ENCODE peak calls at places on chromosome 3, in nine cellular contexts. A, X, S, T, F, M, D, K and J are unnamed samples.

GRCh38 chr3:185134532-185134931 is 18.3 kb downstream of the C3orf70 start:
- DNase-seq in A (no peak), X (no peak), S (no peak), T (no peak), F (no peak), M (no peak), D (no peak), K (no peak), J (no peak)

GRCh38 chr3:69239063-69239462 is 116.7 kb upstream of the LMOD3 start:
- DNase-seq in A (no peak), X (no peak), S (no peak), T (no peak), F (no peak), M (no peak), D (no peak), K (no peak), J (no peak)

GRCh38 chr3:49410844-49411549 is 779 bp downstream of the RHOA start:
- DNase-seq in A (no peak), X (peak; percentile 42), S (no peak), T (no peak), F (no peak), M (no peak), D (no peak), K (no peak), J (no peak)

GRCh38 chr3:160809453-160809852 is 53.4 kb downstream of the PPM1L start:
- DNase-seq in A (no peak), X (no peak), S (no peak), T (no peak), F (no peak), M (no peak), D (no peak), K (no peak), J (no peak)

GRCh38 chr3:195070321-195070720 is 200.6 kb downstream of the XXYLT1 start:
- DNase-seq in A (no peak), X (no peak), S (no peak), T (no peak), F (peak; percentile 1), M (no peak), D (no peak), K (no peak), J (no peak)

GRCh38 chr3:82561759-82562158 is 800.3 kb upstream of the GBE1 start:
- DNase-seq in A (no peak), X (no peak), S (no peak), T (no peak), F (no peak), M (no peak), D (no peak), K (no peak), J (no peak)

GRCh38 chr3:29597376-29598008 is 316.6 kb downstream of the RBMS3 start:
- DNase-seq in A (no peak), X (peak; percentile 4), S (no peak), T (no peak), F (no peak), M (no peak), D (no peak), K (no peak), J (no peak)

GRCh38 chr3:169264711-169265110 is 398.8 kb downstream of the MECOM start:
- DNase-seq in A (no peak), X (no peak), S (peak; percentile 15), T (no peak), F (peak; percentile 37), M (no peak), D (peak; percentile 60), K (peak; percentile 61), J (no peak)

GRCh38 chr3:157176108-157176507 is 16.2 kb upstream of the CCNL1 start:
- DNase-seq in A (no peak), X (no peak), S (no peak), T (no peak), F (no peak), M (no peak), D (no peak), K (no peak), J (no peak)

GRCh38 chr3:134427400-134428111 is 53.3 kb upstream of the AMOTL2 start:
- DNase-seq in A (no peak), X (peak; percentile 99), S (peak; percentile 89), T (no peak), F (no peak), M (no peak), D (no peak), K (no peak), J (no peak)

GRCh38 chr3:171000281-171000680 is 26.2 kb downstream of the SLC2A2 start:
- DNase-seq in A (no peak), X (no peak), S (no peak), T (no peak), F (no peak), M (no peak), D (no peak), K (no peak), J (no peak)

GRCh38 chr3:64048631-64049061 is 25.4 kb upstream of the PSMD6 start:
- DNase-seq in A (no peak), X (no peak), S (no peak), T (no peak), F (no peak), M (no peak), D (no peak), K (no peak), J (no peak)

GRCh38 chr3:105402287-105402801 is 35.6 kb downstream of the ALCAM start:
- DNase-seq in A (no peak), X (peak; percentile 37), S (no peak), T (no peak), F (no peak), M (no peak), D (no peak), K (no peak), J (no peak)

GRCh38 chr3:141052570-141053069 is 1.5 kb downstream of the SPSB4 start:
- DNase-seq in A (no peak), X (no peak), S (no peak), T (no peak), F (no peak), M (no peak), D (peak; percentile 41), K (peak; percentile 47), J (no peak)

GRCh38 chr3:72444642-72445223 is 403.5 kb downstream of the SHQ1 start:
- DNase-seq in A (no peak), X (no peak), S (no peak), T (no peak), F (no peak), M (peak; percentile 37), D (no peak), K (no peak), J (no peak)

GRCh38 chr3:127961963-127962362 is 46.9 kb downstream of the KBTBD12 start:
- DNase-seq in A (no peak), X (peak; percentile 4), S (no peak), T (no peak), F (no peak), M (no peak), D (no peak), K (no peak), J (no peak)

GRCh38 chr3:64267774-64268604 is 42.7 kb upstream of the PRICKLE2 start:
- DNase-seq in A (peak; percentile 60), X (peak; percentile 43), S (no peak), T (no peak), F (peak; percentile 16), M (no peak), D (peak; percentile 78), K (no peak), J (no peak)

GRCh38 chr3:58237940-58238681 is 519 bp downstream of the ABHD6 start:
- DNase-seq in A (peak; percentile 69), X (peak; percentile 39), S (no peak), T (peak; percentile 32), F (peak; percentile 78), M (peak; percentile 46), D (peak; percentile 61), K (no peak), J (no peak)

GRCh38 chr3:189512039-189512438 is 119.2 kb upstream of the TP63 start:
- DNase-seq in A (no peak), X (no peak), S (no peak), T (no peak), F (no peak), M (peak; percentile 65), D (no peak), K (no peak), J (no peak)

GRCh38 chr3:45852828-45853227 is 10.9 kb upstream of the LZTFL1 start:
- DNase-seq in A (no peak), X (no peak), S (no peak), T (no peak), F (no peak), M (peak; percentile 80), D (no peak), K (no peak), J (no peak)

GRCh38 chr3:149077638-149078037 is 8.7 kb downstream of the HLTF start:
- DNase-seq in A (no peak), X (no peak), S (no peak), T (no peak), F (no peak), M (no peak), D (no peak), K (no peak), J (no peak)

GRCh38 chr3:9136746-9137434 is 112.6 kb downstream of the SRGAP3 start:
- DNase-seq in A (no peak), X (no peak), S (no peak), T (no peak), F (no peak), M (no peak), D (no peak), K (no peak), J (no peak)

GRCh38 chr3:138284079-138284478 is 45.6 kb downstream of the NME9 start:
- DNase-seq in A (no peak), X (no peak), S (no peak), T (no peak), F (no peak), M (no peak), D (no peak), K (no peak), J (no peak)

GRCh38 chr3:149534671-149535394 is 60.3 kb downstream of the TM4SF4 start:
- DNase-seq in A (no peak), X (no peak), S (no peak), T (no peak), F (no peak), M (no peak), D (no peak), K (no peak), J (no peak)

GRCh38 chr3:179068779-179069530 is 2.7 kb downstream of the ZMAT3 start:
- DNase-seq in A (no peak), X (peak; percentile 52), S (no peak), T (peak; percentile 12), F (peak; percentile 12), M (peak; percentile 47), D (no peak), K (peak; percentile 28), J (no peak)

GRCh38 chr3:177928156-177928555 is 608.1 kb upstream of the KCNMB2 start:
- DNase-seq in A (peak; percentile 10), X (no peak), S (no peak), T (no peak), F (no peak), M (peak; percentile 18), D (no peak), K (no peak), J (no peak)

GRCh38 chr3:149356044-149356592 is 21.3 kb downstream of the TM4SF1 start:
- DNase-seq in A (no peak), X (no peak), S (no peak), T (no peak), F (no peak), M (no peak), D (no peak), K (no peak), J (no peak)

GRCh38 chr3:127690823-127691452 is 18.2 kb downstream of the ABTB1 start:
- DNase-seq in A (no peak), X (peak; percentile 56), S (no peak), T (no peak), F (peak; percentile 32), M (peak; percentile 49), D (no peak), K (peak; percentile 16), J (no peak)

GRCh38 chr3:49724586-49724985 is 835 bp upstream of the GMPPB start:
- DNase-seq in A (no peak), X (no peak), S (no peak), T (no peak), F (peak; percentile 50), M (peak; percentile 59), D (no peak), K (no peak), J (no peak)

GRCh38 chr3:50028336-50028735 is 60.4 kb upstream of the RBM5 start:
- DNase-seq in A (no peak), X (peak; percentile 17), S (no peak), T (no peak), F (no peak), M (no peak), D (no peak), K (no peak), J (no peak)

GRCh38 chr3:117567903-117568302 is 858.3 kb downstream of the TUSC7 start:
- DNase-seq in A (no peak), X (no peak), S (no peak), T (no peak), F (no peak), M (no peak), D (no peak), K (no peak), J (no peak)